ENCODE peak calls at places on chromosomes 5 and 9, in four cellular contexts. J is K562, H is GM12891, I is SK-N-SH. Z is an unnamed sample.

GRCh38 chr5:172439785-172440480 is 14.4 kb downstream of the SH3PXD2B start:
- DNase-seq in H (no peak), I (no peak), J (no peak), Z (no peak)

GRCh38 chr9:105405514-105406131 is 42.2 kb upstream of the FSD1L start:
- DNase-seq in H (no peak), I (no peak), J (no peak), Z (no peak)

GRCh38 chr9:105881654-105882349 is 187.5 kb downstream of the TMEM38B start:
- DNase-seq in I (peak; percentile 44), H (no peak), J (peak; percentile 64), Z (peak; percentile 19)

GRCh38 chr5:177434942-177435738 is 8.7 kb downstream of the GRK6 start:
- DNase-seq in I (no peak), H (no peak), J (no peak), Z (no peak)

GRCh38 chr5:80697100-80697499 is 42.3 kb upstream of the DHFR start:
- DNase-seq in H (no peak), J (no peak), I (no peak), Z (no peak)

GRCh38 chr5:167030500-167031120 is 1260.8 kb upstream of the WWC1 start:
- DNase-seq in J (no peak), I (peak; percentile 15), H (no peak), Z (no peak)

GRCh38 chr9:3863114-3863528 is 337.3 kb upstream of the RFX3 start:
- DNase-seq in J (no peak), H (no peak), I (peak; percentile 35), Z (no peak)

GRCh38 chr9:127455299-127455992 is 4.1 kb downstream of the LRSAM1 start:
- DNase-seq in H (no peak), I (no peak), J (no peak), Z (no peak)

GRCh38 chr5:173451031-173451430 is 122.8 kb upstream of the STC2 start:
- DNase-seq in H (peak; percentile 35), J (peak; percentile 65), I (peak; percentile 48), Z (peak; percentile 14)

GRCh38 chr9:104557179-104557634 is 11.8 kb upstream of the OR13C8 start:
- DNase-seq in I (no peak), H (no peak), J (no peak), Z (no peak)

GRCh38 chr9:95171001-95171400 is 146.5 kb downstream of the FANCC start:
- DNase-seq in I (no peak), J (peak; percentile 21), H (no peak), Z (no peak)

GRCh38 chr5:165779505-165779904 is 2274.1 kb downstream of the MAT2B start:
- DNase-seq in J (no peak), H (no peak), I (no peak), Z (no peak)

GRCh38 chr5:78320461-78320860 is 26.0 kb upstream of the AP3B1 start:
- DNase-seq in H (peak; percentile 6), J (peak; percentile 25), I (peak; percentile 26), Z (no peak)

GRCh38 chr9:115022760-115023434 is 92.5 kb upstream of the TNFSF8 start:
- DNase-seq in H (no peak), I (no peak), J (no peak), Z (no peak)

GRCh38 chr5:168374532-168374931 is 83.1 kb downstream of the WWC1 start:
- DNase-seq in I (no peak), J (no peak), H (no peak), Z (no peak)

GRCh38 chr9:121399126-121399882 is 29.3 kb upstream of the STOM start:
- DNase-seq in I (no peak), H (no peak), J (no peak), Z (no peak)

GRCh38 chr9:68927165-68927564 is 86.7 kb downstream of the PRKACG start:
- DNase-seq in J (no peak), H (no peak), I (no peak), Z (no peak)

GRCh38 chr9:87119328-87119881 is 172.1 kb upstream of the GAS1 start:
- DNase-seq in H (no peak), J (no peak), I (peak; percentile 75), Z (no peak)

GRCh38 chr5:29992248-29992647 is 1201.2 kb upstream of the CDH6 start:
- DNase-seq in J (no peak), I (no peak), H (no peak), Z (no peak)

GRCh38 chr5:111635946-111636315 is 121.1 kb downstream of the NREP start:
- DNase-seq in H (no peak), J (no peak), I (no peak), Z (no peak)

GRCh38 chr9:126864771-126865170 is 4.3 kb downstream of the ZBTB34 start:
- DNase-seq in J (no peak), I (no peak), H (no peak), Z (no peak)

GRCh38 chr5:36724429-36725332 is 118.3 kb downstream of the SLC1A3 start:
- DNase-seq in H (peak; percentile 68), J (peak; percentile 77), I (no peak), Z (peak; percentile 63)

GRCh38 chr9:81578606-81579005 is 110.7 kb downstream of the TLE1 start:
- DNase-seq in H (no peak), I (no peak), J (no peak), Z (no peak)

GRCh38 chr5:139787568-139788293 is 7.9 kb upstream of the PSD2 start:
- DNase-seq in I (peak; percentile 98), J (peak; percentile 96), H (peak; percentile 98), Z (peak; percentile 98)
- TF ChIP-seq TAF1 in I (no peak), J (no peak), H (no peak), Z (no peak)

GRCh38 chr5:56706504-56706903 is 108.8 kb upstream of the MAP3K1 start:
- DNase-seq in I (no peak), J (no peak), H (no peak), Z (no peak)

GRCh38 chr5:56703962-56704361 is 111.4 kb upstream of the MAP3K1 start:
- DNase-seq in J (no peak), I (no peak), H (no peak), Z (no peak)

GRCh38 chr5:56700711-56701110 is 114.6 kb upstream of the MAP3K1 start:
- DNase-seq in J (no peak), H (no peak), I (no peak), Z (no peak)

GRCh38 chr5:56699588-56699987 is 115.8 kb upstream of the MAP3K1 start:
- DNase-seq in J (no peak), H (no peak), I (no peak), Z (no peak)

GRCh38 chr5:56705217-56705616 is 110.1 kb upstream of the MAP3K1 start:
- DNase-seq in H (no peak), I (no peak), J (no peak), Z (no peak)
- TF ChIP-seq TAF1 in H (no peak), I (no peak), J (no peak), Z (no peak)

DNA sequence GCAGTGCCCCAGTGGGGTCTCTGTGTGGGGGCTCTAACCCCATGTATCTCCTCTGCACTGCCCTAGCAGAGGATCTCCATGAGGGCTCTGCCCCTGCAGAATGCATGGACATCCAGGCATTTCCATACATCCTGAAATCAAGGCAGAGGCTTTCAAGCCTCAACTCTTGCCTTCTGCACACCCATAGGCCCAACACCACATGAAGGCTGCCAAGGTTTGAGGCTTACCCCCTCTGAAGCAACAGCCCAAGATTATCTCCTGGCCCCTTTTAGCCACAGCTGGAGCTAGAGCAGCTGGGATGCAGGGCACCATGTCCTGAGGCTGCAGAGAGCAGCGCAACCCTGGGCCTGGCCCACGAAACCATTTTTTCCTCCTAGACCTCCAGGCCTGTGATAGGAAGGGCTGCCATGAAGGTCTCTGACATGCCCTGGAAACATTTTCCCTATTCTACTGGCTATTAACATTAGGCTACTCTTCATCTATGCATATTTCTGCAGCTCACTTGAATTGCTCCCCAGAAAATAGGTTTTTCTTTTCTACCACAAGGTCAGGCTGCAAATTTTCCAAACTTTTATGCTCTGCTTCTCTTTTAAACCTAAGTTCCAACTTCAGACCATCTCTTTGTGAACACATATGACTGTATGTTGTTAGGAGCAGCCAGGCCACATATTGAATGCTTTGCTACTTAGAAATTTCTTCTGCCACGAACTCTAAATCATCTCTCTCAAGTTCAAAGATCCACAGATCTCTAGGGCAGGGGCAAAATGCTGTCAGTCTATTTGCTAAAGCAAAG is 18.4 kb downstream of the NR3C1 start:
- DNase-seq in J (no peak), I (no peak), H (no peak), Z (no peak)
- TF ChIP-seq TAF1 in J (no peak), I (no peak), H (no peak), Z (no peak)

GRCh38 chr9:98860871-98861293 is 53.4 kb downstream of the GALNT12 start:
- DNase-seq in J (peak; percentile 60), I (peak; percentile 49), H (no peak), Z (no peak)
- TF ChIP-seq TAF1 in J (no peak), I (no peak), H (no peak), Z (no peak)

DNA sequence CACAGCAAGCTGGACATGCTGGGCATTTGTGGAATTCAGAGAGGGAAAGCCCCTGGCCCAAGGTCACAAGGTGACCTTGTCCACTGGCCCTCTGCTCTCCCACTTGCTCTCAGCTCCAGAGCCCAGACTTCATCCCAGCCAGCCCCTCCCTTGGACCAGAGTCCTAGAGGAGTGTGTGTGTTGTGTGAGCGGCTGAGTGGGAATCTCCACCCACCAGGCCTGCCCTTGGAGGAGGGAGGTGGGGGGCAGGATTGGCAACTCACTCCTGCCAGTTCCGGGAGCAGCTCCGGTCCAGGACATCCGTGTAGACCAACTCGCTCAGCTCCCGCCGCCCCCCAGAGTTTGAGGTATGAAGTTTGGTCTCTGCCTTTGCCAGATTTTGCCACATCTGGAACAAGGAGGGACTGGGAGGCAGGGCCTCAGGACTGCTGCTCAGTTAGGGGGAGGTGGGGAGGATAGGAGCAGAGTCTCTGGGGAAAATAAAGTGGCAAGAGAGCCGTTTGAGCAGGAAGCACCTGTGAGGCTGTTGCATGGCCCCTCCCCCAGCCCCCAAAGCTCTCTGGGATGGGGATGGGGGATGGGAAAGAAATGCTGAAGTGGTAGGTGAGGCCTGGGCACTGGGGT is 1.4 kb downstream of the MZB1 start:
- DNase-seq in J (no peak), H (no peak), I (no peak), Z (no peak)
- TF ChIP-seq TAF1 in J (no peak), H (no peak), I (no peak), Z (no peak)

GRCh38 chr5:1256776-1257175 is 31.6 kb downstream of the SLC6A18 start:
- DNase-seq in J (no peak), I (no peak), H (no peak), Z (no peak)

GRCh38 chr5:1253456-1254105 is 28.4 kb downstream of the SLC6A18 start:
- DNase-seq in J (no peak), I (no peak), H (no peak), Z (no peak)

GRCh38 chr5:1254196-1254595 is 29.0 kb downstream of the SLC6A18 start:
- DNase-seq in J (no peak), H (no peak), I (no peak), Z (no peak)

GRCh38 chr5:1252681-1253080 is 27.5 kb downstream of the SLC6A18 start:
- DNase-seq in J (no peak), H (no peak), I (no peak), Z (no peak)

DNA sequence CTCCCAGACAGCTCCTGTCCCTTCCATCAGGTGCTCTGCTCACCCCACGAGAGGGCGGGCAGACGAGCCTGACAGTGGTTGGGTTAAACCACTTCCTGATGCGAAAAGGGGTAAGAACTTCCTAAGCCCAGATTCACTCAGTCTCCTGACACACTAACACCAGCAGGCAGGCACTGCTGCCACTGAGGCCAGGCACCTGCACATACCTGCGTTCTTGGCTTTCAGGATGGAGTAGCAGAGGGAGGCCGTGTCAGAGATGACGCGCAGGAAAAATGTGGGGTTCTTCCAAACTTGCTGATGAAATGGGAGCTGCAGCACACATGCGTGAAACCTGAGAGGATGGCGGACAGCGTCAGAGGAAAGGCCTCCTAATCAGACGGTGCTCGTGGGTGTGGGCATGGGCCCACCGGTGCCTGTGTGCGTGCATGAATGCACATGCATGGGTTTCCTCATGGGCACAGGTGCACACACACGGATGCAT is 29.9 kb downstream of the SLC6A18 start:
- DNase-seq in J (no peak), I (no peak), H (no peak), Z (no peak)
- TF ChIP-seq TAF1 in J (no peak), I (no peak), H (no peak), Z (no peak)